ENCODE peak calls at places on chromosomes 6 and 20, in four cellular contexts. Z is K562, Q is HepG2, V is GM12878. E is an unnamed sample.

GRCh38 chr20:31497838-31498540 is 16.3 kb upstream of the HM13 start:
- DNase-seq in V (no peak), Z (peak; percentile 60), Q (no peak), E (no peak)

GRCh38 chr6:166313255-166314070 is 5.3 kb upstream of the PRR18 start:
- DNase-seq in V (peak; percentile 44), Z (peak; percentile 85), Q (peak; percentile 41), E (peak; percentile 68)

GRCh38 chr20:46293084-46293483 is 15.2 kb downstream of the CDH22 start:
- DNase-seq in V (no peak), Q (peak; percentile 51), Z (peak; percentile 47), E (peak; percentile 47)

GRCh38 chr6:130229645-130230044 is 6.9 kb upstream of the SAMD3 start:
- DNase-seq in V (no peak), Q (no peak), Z (no peak), E (no peak)

GRCh38 chr6:105015482-105015881 is 58.6 kb downstream of the LIN28B start:
- DNase-seq in Q (no peak), V (no peak), Z (no peak), E (no peak)

GRCh38 chr6:160388922-160389321 is 40.7 kb downstream of the SLC22A3 start:
- DNase-seq in Z (no peak), Q (no peak), V (no peak), E (no peak)

GRCh38 chr6:2237001-2237400 is 8.4 kb downstream of the GMDS start:
- DNase-seq in Z (no peak), V (no peak), Q (no peak), E (no peak)

GRCh38 chr20:54212871-54213270 is 5.0 kb downstream of the PFDN4 start:
- DNase-seq in Z (no peak), Q (no peak), V (no peak), E (no peak)

GRCh38 chr6:53035549-53036213 is 29.5 kb upstream of the FBXO9 start:
- DNase-seq in V (no peak), Z (no peak), Q (no peak), E (no peak)

DNA sequence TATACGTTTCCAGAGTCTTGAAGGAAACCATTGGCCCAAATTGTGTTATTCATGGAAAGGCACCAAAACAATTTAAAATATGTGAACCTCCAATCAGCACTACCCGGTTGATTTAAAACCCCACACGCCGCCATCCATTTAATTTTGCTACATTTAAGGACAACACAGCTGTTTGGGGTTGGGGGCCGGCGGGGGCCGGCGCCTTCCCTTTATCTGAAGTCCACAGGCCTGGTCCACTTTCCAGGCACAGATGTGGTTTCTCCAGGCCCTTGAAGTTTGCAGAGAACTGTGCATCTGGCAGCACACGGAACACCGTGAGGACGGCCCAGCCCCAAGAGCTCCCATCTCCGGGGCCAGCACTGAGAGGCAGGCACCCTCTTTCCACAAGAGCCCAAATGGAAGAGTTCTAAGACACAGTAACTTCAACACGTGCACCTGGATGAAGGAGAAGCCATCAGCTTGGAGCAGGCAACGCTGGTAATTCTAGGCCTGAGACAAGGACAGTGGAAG is 16.8 kb upstream of the FRMD1 start:
- DNase-seq in V (no peak), Z (no peak), Q (no peak), E (no peak)
- TF ChIP-seq FOXK2 in V (no peak), Z (no peak), Q (no peak), E (no peak)

GRCh38 chr20:37326666-37327065 is 19.3 kb upstream of the SRC start:
- DNase-seq in V (no peak), Q (no peak), Z (no peak), E (no peak)
- TF ChIP-seq FOXK2 in V (no peak), Q (no peak), Z (no peak), E (no peak)

DNA sequence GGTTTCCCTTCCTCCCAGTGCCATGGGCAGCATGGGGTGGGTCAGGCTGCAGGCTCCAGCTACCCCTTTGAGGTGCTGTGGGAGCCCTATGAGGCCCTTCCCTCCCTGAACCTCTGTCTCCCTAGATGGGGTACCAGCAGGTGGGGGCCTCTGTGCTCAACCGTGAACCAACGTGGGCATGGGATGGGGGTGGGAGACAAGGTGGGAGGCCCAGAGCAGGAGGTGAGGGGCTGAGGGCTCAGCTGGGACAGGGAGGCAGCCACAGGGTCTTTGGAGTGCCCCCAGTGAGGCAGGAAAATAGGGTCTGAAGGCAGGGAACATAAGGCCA is 33.3 kb downstream of the SUN5 start:
- DNase-seq in Q (no peak), V (no peak), Z (no peak), E (no peak)
- TF ChIP-seq FOXK2 in Q (no peak), V (no peak), Z (no peak), E (no peak)

DNA sequence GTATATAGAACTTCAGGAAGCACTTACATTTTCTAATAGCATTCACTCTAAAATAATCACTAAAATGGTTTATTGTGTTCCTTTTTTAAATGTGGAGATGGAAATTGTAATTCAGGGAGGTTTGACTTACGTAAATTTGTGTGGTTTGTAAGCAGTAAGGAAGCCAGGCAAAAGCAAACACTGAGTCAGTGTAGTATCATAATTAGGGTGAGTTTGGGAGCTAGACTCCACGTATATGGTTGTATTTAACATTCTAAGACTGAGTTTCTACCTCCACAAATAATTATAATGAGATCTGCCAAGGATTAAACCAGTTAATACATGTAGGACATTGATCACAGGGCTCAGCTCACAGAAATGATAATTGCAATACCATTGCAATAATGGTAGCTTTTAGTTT is 425.5 kb downstream of the CBLN4 start:
- DNase-seq in V (no peak), Q (no peak), Z (no peak), E (no peak)
- TF ChIP-seq FOXK2 in V (no peak), Q (no peak), Z (no peak), E (no peak)

GRCh38 chr6:42512498-42513042 is 51.3 kb upstream of the UBR2 start:
- DNase-seq in Q (no peak), V (no peak), Z (no peak), E (no peak)

GRCh38 chr6:42510795-42511194 is 53.0 kb upstream of the UBR2 start:
- DNase-seq in Q (no peak), V (no peak), Z (no peak), E (no peak)

GRCh38 chr6:42511803-42512422 is 51.9 kb upstream of the UBR2 start:
- DNase-seq in Q (no peak), Z (no peak), V (no peak), E (no peak)

GRCh38 chr6:42509765-42510164 is 54.1 kb upstream of the UBR2 start:
- DNase-seq in Z (no peak), V (no peak), Q (no peak), E (no peak)

GRCh38 chr6:42514746-42515145 is 49.1 kb upstream of the UBR2 start:
- DNase-seq in Q (no peak), Z (no peak), V (no peak), E (no peak)
- TF ChIP-seq FOXK2 in Q (no peak), Z (no peak), V (no peak), E (no peak)

GRCh38 chr6:42417641-42418112 is 34.0 kb downstream of the TRERF1 start:
- DNase-seq in Z (no peak), Q (no peak), V (no peak), E (no peak)
- TF ChIP-seq FOXK2 in Z (no peak), Q (no peak), V (no peak), E (no peak)

GRCh38 chr20:48178607-48179006 is 393.3 kb upstream of the SULF2 start:
- DNase-seq in V (no peak), Z (no peak), Q (no peak), E (no peak)

GRCh38 chr20:48180039-48180438 is 394.8 kb upstream of the SULF2 start:
- DNase-seq in V (no peak), Z (no peak), Q (peak; percentile 50), E (no peak)

GRCh38 chr20:48181536-48181935 is 396.3 kb upstream of the SULF2 start:
- DNase-seq in Q (no peak), Z (peak; percentile 62), V (no peak), E (peak; percentile 18)

GRCh38 chr20:48177058-48177457 is 391.8 kb upstream of the SULF2 start:
- DNase-seq in Z (no peak), Q (no peak), V (no peak), E (no peak)

DNA sequence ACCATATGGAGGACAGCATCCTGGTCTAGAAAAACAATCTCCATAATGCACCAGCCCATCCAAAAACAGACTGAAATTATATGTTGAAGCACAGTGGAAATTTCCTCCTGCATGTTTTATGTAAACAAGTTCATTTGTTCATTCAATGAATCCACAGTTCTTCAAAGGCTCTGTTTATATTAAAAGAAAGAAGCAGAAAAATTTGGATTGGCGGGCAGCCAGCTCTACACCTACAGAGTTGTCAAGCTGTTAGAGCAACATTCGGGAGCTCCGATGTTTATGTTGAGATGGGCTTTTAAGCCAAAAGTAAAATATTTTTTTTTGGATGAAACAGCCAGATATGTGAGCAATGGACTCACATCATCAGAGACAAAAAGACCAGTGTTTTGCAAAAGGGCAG is 395.4 kb upstream of the SULF2 start:
- DNase-seq in V (no peak), Q (peak; percentile 68), Z (no peak), E (no peak)
- TF ChIP-seq FOXK2 in V (no peak), Q (no peak), Z (no peak), E (no peak)